ENCODE peak calls at places on chromosomes 4 and X, in ten cellular contexts. One of them, this sample, is unnamed.
A peak's percentile ranks its signal among the peaks of the same experiment; 100 is the strongest.

GRCh38 chr4:158856852-158857251 is 88.0 kb downstream of the FNIP2 start:
- DNase-seq in CD8-positive, alpha-beta memory T cell: no peak
- DNase-seq in WTC11: no peak
- DNase-seq in lower leg skin: no peak
- DNase-seq in ascending aorta: no peak
- DNase-seq in nucleus accumbens: no peak
- DNase-seq in DMS153: peak; percentile 55
- DNase-seq in RPMI7951: peak; percentile 37
- DNase-seq in activated T-helper 1 cell treated with Interleukin-2 at 50 U/mL for 16 hours: no peak
- DNase-seq in cardiac muscle cell: peak; percentile 71
- DNase-seq in this sample: peak; percentile 32

GRCh38 chrX:102934624-102935023 is 2.4 kb upstream of the RAB40AL start:
- DNase-seq in CD8-positive, alpha-beta memory T cell: peak; percentile 1
- DNase-seq in WTC11: peak; percentile 36
- DNase-seq in lower leg skin: peak; percentile 12
- DNase-seq in ascending aorta: no peak
- DNase-seq in nucleus accumbens: no peak
- DNase-seq in DMS153: no peak
- DNase-seq in RPMI7951: peak; percentile 24
- DNase-seq in activated T-helper 1 cell treated with Interleukin-2 at 50 U/mL for 16 hours: no peak
- DNase-seq in cardiac muscle cell: peak; percentile 44
- DNase-seq in this sample: no peak

GRCh38 chr4:99801005-99801699 is 15.5 kb upstream of the DAPP1 start:
- DNase-seq in CD8-positive, alpha-beta memory T cell: no peak
- DNase-seq in WTC11: no peak
- DNase-seq in lower leg skin: no peak
- DNase-seq in ascending aorta: no peak
- DNase-seq in nucleus accumbens: no peak
- DNase-seq in DMS153: no peak
- DNase-seq in RPMI7951: no peak
- DNase-seq in activated T-helper 1 cell treated with Interleukin-2 at 50 U/mL for 16 hours: no peak
- DNase-seq in cardiac muscle cell: no peak
- DNase-seq in this sample: no peak

GRCh38 chrX:110420771-110421498 is 62.3 kb downstream of the RTL9 start:
- DNase-seq in CD8-positive, alpha-beta memory T cell: no peak
- DNase-seq in WTC11: no peak
- DNase-seq in lower leg skin: no peak
- DNase-seq in ascending aorta: no peak
- DNase-seq in nucleus accumbens: peak; percentile 8
- DNase-seq in DMS153: no peak
- DNase-seq in RPMI7951: peak; percentile 40
- DNase-seq in activated T-helper 1 cell treated with Interleukin-2 at 50 U/mL for 16 hours: no peak
- DNase-seq in cardiac muscle cell: no peak
- DNase-seq in this sample: no peak

GRCh38 chrX:51893931-51894696 is 691 bp downstream of the MAGED1 start:
- DNase-seq in CD8-positive, alpha-beta memory T cell: no peak
- DNase-seq in WTC11: peak; percentile 22
- DNase-seq in lower leg skin: no peak
- DNase-seq in ascending aorta: peak; percentile 63
- DNase-seq in nucleus accumbens: no peak
- DNase-seq in DMS153: no peak
- DNase-seq in RPMI7951: peak; percentile 37
- DNase-seq in activated T-helper 1 cell treated with Interleukin-2 at 50 U/mL for 16 hours: no peak
- DNase-seq in cardiac muscle cell: peak; percentile 61
- DNase-seq in this sample: peak; percentile 60

GRCh38 chrX:96621811-96622210 is 62.8 kb upstream of the DIAPH2 start:
- DNase-seq in CD8-positive, alpha-beta memory T cell: no peak
- DNase-seq in WTC11: no peak
- DNase-seq in lower leg skin: no peak
- DNase-seq in ascending aorta: no peak
- DNase-seq in nucleus accumbens: no peak
- DNase-seq in DMS153: no peak
- DNase-seq in RPMI7951: no peak
- DNase-seq in activated T-helper 1 cell treated with Interleukin-2 at 50 U/mL for 16 hours: no peak
- DNase-seq in cardiac muscle cell: peak; percentile 12
- DNase-seq in this sample: no peak

GRCh38 chr4:183602444-183603102 is 56.4 kb downstream of the RWDD4 start:
- DNase-seq in CD8-positive, alpha-beta memory T cell: no peak
- DNase-seq in WTC11: no peak
- DNase-seq in lower leg skin: no peak
- DNase-seq in ascending aorta: no peak
- DNase-seq in nucleus accumbens: no peak
- DNase-seq in DMS153: no peak
- DNase-seq in RPMI7951: no peak
- DNase-seq in activated T-helper 1 cell treated with Interleukin-2 at 50 U/mL for 16 hours: no peak
- DNase-seq in cardiac muscle cell: peak; percentile 37
- DNase-seq in this sample: no peak

GRCh38 chr4:8372506-8373070 is 67.9 kb downstream of the ACOX3 start:
- DNase-seq in CD8-positive, alpha-beta memory T cell: no peak
- DNase-seq in WTC11: no peak
- DNase-seq in lower leg skin: no peak
- DNase-seq in ascending aorta: no peak
- DNase-seq in nucleus accumbens: no peak
- DNase-seq in DMS153: no peak
- DNase-seq in RPMI7951: no peak
- DNase-seq in activated T-helper 1 cell treated with Interleukin-2 at 50 U/mL for 16 hours: no peak
- DNase-seq in cardiac muscle cell: no peak
- DNase-seq in this sample: no peak

GRCh38 chrX:23773601-23774175 is 9.3 kb upstream of the SAT1 start:
- DNase-seq in CD8-positive, alpha-beta memory T cell: peak; percentile 15
- DNase-seq in WTC11: no peak
- DNase-seq in lower leg skin: no peak
- DNase-seq in ascending aorta: no peak
- DNase-seq in nucleus accumbens: no peak
- DNase-seq in DMS153: peak; percentile 41
- DNase-seq in RPMI7951: peak; percentile 25
- DNase-seq in activated T-helper 1 cell treated with Interleukin-2 at 50 U/mL for 16 hours: peak; percentile 14
- DNase-seq in cardiac muscle cell: no peak
- DNase-seq in this sample: no peak

GRCh38 chr4:165560941-165561340 is 182.1 kb downstream of the CPE start:
- DNase-seq in CD8-positive, alpha-beta memory T cell: no peak
- DNase-seq in WTC11: no peak
- DNase-seq in lower leg skin: no peak
- DNase-seq in ascending aorta: no peak
- DNase-seq in nucleus accumbens: no peak
- DNase-seq in DMS153: no peak
- DNase-seq in RPMI7951: peak; percentile 19
- DNase-seq in activated T-helper 1 cell treated with Interleukin-2 at 50 U/mL for 16 hours: no peak
- DNase-seq in cardiac muscle cell: no peak
- DNase-seq in this sample: no peak

GRCh38 chr4:184459413-184459812 is 14.9 kb downstream of the IRF2 start:
- DNase-seq in CD8-positive, alpha-beta memory T cell: no peak
- DNase-seq in WTC11: no peak
- DNase-seq in lower leg skin: no peak
- DNase-seq in ascending aorta: no peak
- DNase-seq in nucleus accumbens: no peak
- DNase-seq in DMS153: no peak
- DNase-seq in RPMI7951: peak; percentile 50
- DNase-seq in activated T-helper 1 cell treated with Interleukin-2 at 50 U/mL for 16 hours: no peak
- DNase-seq in cardiac muscle cell: peak; percentile 43
- DNase-seq in this sample: no peak

GRCh38 chr4:174332741-174333493 is 49.2 kb downstream of the CEP44 start:
- DNase-seq in CD8-positive, alpha-beta memory T cell: no peak
- DNase-seq in WTC11: no peak
- DNase-seq in lower leg skin: no peak
- DNase-seq in ascending aorta: no peak
- DNase-seq in nucleus accumbens: no peak
- DNase-seq in DMS153: no peak
- DNase-seq in RPMI7951: no peak
- DNase-seq in activated T-helper 1 cell treated with Interleukin-2 at 50 U/mL for 16 hours: no peak
- DNase-seq in cardiac muscle cell: peak; percentile 53
- DNase-seq in this sample: no peak

GRCh38 chr4:93776386-93777080 is 52.0 kb upstream of the ATOH1 start:
- DNase-seq in CD8-positive, alpha-beta memory T cell: no peak
- DNase-seq in WTC11: no peak
- DNase-seq in lower leg skin: no peak
- DNase-seq in ascending aorta: no peak
- DNase-seq in nucleus accumbens: no peak
- DNase-seq in DMS153: no peak
- DNase-seq in RPMI7951: peak; percentile 8
- DNase-seq in activated T-helper 1 cell treated with Interleukin-2 at 50 U/mL for 16 hours: no peak
- DNase-seq in cardiac muscle cell: peak; percentile 45
- DNase-seq in this sample: no peak

GRCh38 chr4:144648042-144648441 is 2.1 kb downstream of the HHIP start:
- DNase-seq in CD8-positive, alpha-beta memory T cell: no peak
- DNase-seq in WTC11: no peak
- DNase-seq in lower leg skin: no peak
- DNase-seq in ascending aorta: no peak
- DNase-seq in nucleus accumbens: no peak
- DNase-seq in DMS153: no peak
- DNase-seq in RPMI7951: no peak
- DNase-seq in activated T-helper 1 cell treated with Interleukin-2 at 50 U/mL for 16 hours: no peak
- DNase-seq in cardiac muscle cell: no peak
- DNase-seq in this sample: no peak

GRCh38 chr4:120749445-120750151 is 172.9 kb downstream of the PRDM5 start:
- DNase-seq in CD8-positive, alpha-beta memory T cell: no peak
- DNase-seq in WTC11: no peak
- DNase-seq in lower leg skin: no peak
- DNase-seq in ascending aorta: no peak
- DNase-seq in nucleus accumbens: no peak
- DNase-seq in DMS153: peak; percentile 91
- DNase-seq in RPMI7951: no peak
- DNase-seq in activated T-helper 1 cell treated with Interleukin-2 at 50 U/mL for 16 hours: no peak
- DNase-seq in cardiac muscle cell: no peak
- DNase-seq in this sample: peak; percentile 38

GRCh38 chrX:51902651-51903050 is 9.2 kb downstream of the MAGED1 start:
- DNase-seq in CD8-positive, alpha-beta memory T cell: no peak
- DNase-seq in WTC11: no peak
- DNase-seq in lower leg skin: no peak
- DNase-seq in ascending aorta: no peak
- DNase-seq in nucleus accumbens: no peak
- DNase-seq in DMS153: no peak
- DNase-seq in RPMI7951: no peak
- DNase-seq in activated T-helper 1 cell treated with Interleukin-2 at 50 U/mL for 16 hours: no peak
- DNase-seq in cardiac muscle cell: no peak
- DNase-seq in this sample: no peak

GRCh38 chrX:153874091-153874365 is 11.9 kb downstream of the L1CAM start:
- DNase-seq in CD8-positive, alpha-beta memory T cell: no peak
- DNase-seq in WTC11: no peak
- DNase-seq in lower leg skin: no peak
- DNase-seq in ascending aorta: no peak
- DNase-seq in nucleus accumbens: no peak
- DNase-seq in DMS153: no peak
- DNase-seq in RPMI7951: no peak
- DNase-seq in activated T-helper 1 cell treated with Interleukin-2 at 50 U/mL for 16 hours: no peak
- DNase-seq in cardiac muscle cell: no peak
- DNase-seq in this sample: no peak

GRCh38 chr4:54498661-54499111 is 159.1 kb upstream of the KIT start:
- DNase-seq in CD8-positive, alpha-beta memory T cell: no peak
- DNase-seq in WTC11: no peak
- DNase-seq in lower leg skin: no peak
- DNase-seq in ascending aorta: no peak
- DNase-seq in nucleus accumbens: no peak
- DNase-seq in DMS153: no peak
- DNase-seq in RPMI7951: peak; percentile 63
- DNase-seq in activated T-helper 1 cell treated with Interleukin-2 at 50 U/mL for 16 hours: no peak
- DNase-seq in cardiac muscle cell: peak; percentile 17
- DNase-seq in this sample: no peak

GRCh38 chr4:128528793-128529553 is 241.4 kb upstream of the PGRMC2 start:
- DNase-seq in CD8-positive, alpha-beta memory T cell: no peak
- DNase-seq in WTC11: no peak
- DNase-seq in lower leg skin: peak; percentile 68
- DNase-seq in ascending aorta: peak; percentile 87
- DNase-seq in nucleus accumbens: no peak
- DNase-seq in DMS153: no peak
- DNase-seq in RPMI7951: peak; percentile 92
- DNase-seq in activated T-helper 1 cell treated with Interleukin-2 at 50 U/mL for 16 hours: no peak
- DNase-seq in cardiac muscle cell: peak; percentile 95
- DNase-seq in this sample: no peak

GRCh38 chr4:105061136-105061696 is 85.5 kb upstream of the TET2 start:
- DNase-seq in CD8-positive, alpha-beta memory T cell: no peak
- DNase-seq in WTC11: no peak
- DNase-seq in lower leg skin: peak; percentile 29
- DNase-seq in ascending aorta: no peak
- DNase-seq in nucleus accumbens: no peak
- DNase-seq in DMS153: peak; percentile 45
- DNase-seq in RPMI7951: peak; percentile 78
- DNase-seq in activated T-helper 1 cell treated with Interleukin-2 at 50 U/mL for 16 hours: no peak
- DNase-seq in cardiac muscle cell: peak; percentile 61
- DNase-seq in this sample: peak; percentile 11

GRCh38 chr4:104129243-104129642 is 365.5 kb downstream of the CXXC4 start:
- DNase-seq in CD8-positive, alpha-beta memory T cell: no peak
- DNase-seq in WTC11: no peak
- DNase-seq in lower leg skin: no peak
- DNase-seq in ascending aorta: no peak
- DNase-seq in nucleus accumbens: no peak
- DNase-seq in DMS153: no peak
- DNase-seq in RPMI7951: no peak
- DNase-seq in activated T-helper 1 cell treated with Interleukin-2 at 50 U/mL for 16 hours: no peak
- DNase-seq in cardiac muscle cell: no peak
- DNase-seq in this sample: no peak

GRCh38 chr4:6032249-6033244 is 14.3 kb upstream of the C4orf50 start:
- DNase-seq in CD8-positive, alpha-beta memory T cell: no peak
- DNase-seq in WTC11: no peak
- DNase-seq in lower leg skin: no peak
- DNase-seq in ascending aorta: no peak
- DNase-seq in nucleus accumbens: no peak
- DNase-seq in DMS153: peak; percentile 50
- DNase-seq in RPMI7951: peak; percentile 2
- DNase-seq in activated T-helper 1 cell treated with Interleukin-2 at 50 U/mL for 16 hours: no peak
- DNase-seq in cardiac muscle cell: no peak
- DNase-seq in this sample: no peak

GRCh38 chrX:3268804-3269203 is 77.6 kb downstream of the MXRA5 start:
- DNase-seq in CD8-positive, alpha-beta memory T cell: no peak
- DNase-seq in WTC11: no peak
- DNase-seq in lower leg skin: no peak
- DNase-seq in ascending aorta: no peak
- DNase-seq in nucleus accumbens: no peak
- DNase-seq in DMS153: no peak
- DNase-seq in RPMI7951: peak; percentile 52
- DNase-seq in activated T-helper 1 cell treated with Interleukin-2 at 50 U/mL for 16 hours: no peak
- DNase-seq in cardiac muscle cell: no peak
- DNase-seq in this sample: no peak

GRCh38 chrX:83508006-83508405 is at the start of gene POU3F4:
- DNase-seq in CD8-positive, alpha-beta memory T cell: no peak
- DNase-seq in WTC11: peak; percentile 75
- DNase-seq in lower leg skin: no peak
- DNase-seq in ascending aorta: no peak
- DNase-seq in nucleus accumbens: peak; percentile 37
- DNase-seq in DMS153: no peak
- DNase-seq in RPMI7951: peak; percentile 30
- DNase-seq in activated T-helper 1 cell treated with Interleukin-2 at 50 U/mL for 16 hours: no peak
- DNase-seq in cardiac muscle cell: no peak
- DNase-seq in this sample: peak; percentile 2

GRCh38 chr4:153969542-153969941 is 180.7 kb upstream of the SFRP2 start:
- DNase-seq in CD8-positive, alpha-beta memory T cell: no peak
- DNase-seq in WTC11: no peak
- DNase-seq in lower leg skin: no peak
- DNase-seq in ascending aorta: no peak
- DNase-seq in nucleus accumbens: no peak
- DNase-seq in DMS153: no peak
- DNase-seq in RPMI7951: no peak
- DNase-seq in activated T-helper 1 cell treated with Interleukin-2 at 50 U/mL for 16 hours: no peak
- DNase-seq in cardiac muscle cell: no peak
- DNase-seq in this sample: no peak

GRCh38 chr4:105088110-105088879 is 58.4 kb upstream of the TET2 start:
- DNase-seq in CD8-positive, alpha-beta memory T cell: no peak
- DNase-seq in WTC11: no peak
- DNase-seq in lower leg skin: peak; percentile 14
- DNase-seq in ascending aorta: no peak
- DNase-seq in nucleus accumbens: no peak
- DNase-seq in DMS153: peak; percentile 7
- DNase-seq in RPMI7951: peak; percentile 96
- DNase-seq in activated T-helper 1 cell treated with Interleukin-2 at 50 U/mL for 16 hours: no peak
- DNase-seq in cardiac muscle cell: peak; percentile 95
- DNase-seq in this sample: no peak